ENCODE peak calls at places on chromosomes 11 and 22, in nine cellular contexts. A, G, D, U, C, L, H, B and V are unnamed samples.
A peak's percentile ranks its signal among the peaks of the same experiment; 100 is the strongest.

GRCh38 chr11:103091024-103091423 is 936 bp downstream of the DCUN1D5 start:
- DNase-seq in A (no peak), G (no peak), D (peak; percentile 21), U (peak; percentile 25), C (no peak), L (no peak), H (no peak), B (no peak), V (no peak)

GRCh38 chr11:115678942-115679341 is 174.7 kb upstream of the CADM1 start:
- DNase-seq in A (no peak), G (no peak), D (peak; percentile 56), U (no peak), C (no peak), L (no peak), H (no peak), B (peak; percentile 35), V (no peak)

GRCh38 chr11:64742940-64743590 is 877 bp downstream of the RASGRP2 start:
- DNase-seq in A (no peak), G (no peak), D (peak; percentile 53), U (peak; percentile 93), C (peak; percentile 94), L (peak; percentile 56), H (peak; percentile 91), B (peak; percentile 87), V (peak; percentile 84)

GRCh38 chr11:44030276-44030932 is 17.4 kb upstream of the ACCSL start:
- DNase-seq in A (no peak), G (no peak), D (no peak), U (no peak), C (peak; percentile 72), L (peak; percentile 59), H (no peak), B (no peak), V (peak; percentile 40)

GRCh38 chr22:37274380-37274862 is 7.9 kb upstream of the CYTH4 start:
- DNase-seq in A (no peak), G (no peak), D (no peak), U (no peak), C (peak; percentile 81), L (peak; percentile 49), H (no peak), B (peak; percentile 55), V (peak; percentile 29)

GRCh38 chr11:46588131-46588530 is 5.7 kb downstream of the AMBRA1 start:
- DNase-seq in A (no peak), G (no peak), D (no peak), U (no peak), C (no peak), L (no peak), H (no peak), B (no peak), V (no peak)

GRCh38 chr22:17145021-17145680 is 13.9 kb downstream of the HDHD5 start:
- DNase-seq in A (no peak), G (no peak), D (no peak), U (no peak), C (no peak), L (no peak), H (no peak), B (no peak), V (no peak)

GRCh38 chr22:46769706-46770105 is 7.3 kb downstream of the TBC1D22A start:
- DNase-seq in A (no peak), G (no peak), D (no peak), U (no peak), C (peak; percentile 49), L (no peak), H (no peak), B (no peak), V (no peak)

GRCh38 chr11:4418403-4418802 is 24.9 kb upstream of the TRIM21 start:
- DNase-seq in A (no peak), G (no peak), D (no peak), U (no peak), C (no peak), L (peak; percentile 78), H (no peak), B (no peak), V (no peak)

GRCh38 chr11:113160652-113161051 is 153.7 kb upstream of the TTC12 start:
- DNase-seq in A (no peak), G (no peak), D (no peak), U (no peak), C (no peak), L (no peak), H (no peak), B (no peak), V (no peak)

GRCh38 chr11:113163291-113164030 is 150.9 kb upstream of the TTC12 start:
- DNase-seq in A (no peak), G (no peak), D (no peak), U (no peak), C (peak; percentile 66), L (no peak), H (no peak), B (no peak), V (no peak)

GRCh38 chr11:113161671-113162589 is 152.5 kb upstream of the TTC12 start:
- DNase-seq in A (no peak), G (no peak), D (no peak), U (no peak), C (no peak), L (no peak), H (no peak), B (no peak), V (no peak)

GRCh38 chr11:113159967-113160621 is 154.3 kb upstream of the TTC12 start:
- DNase-seq in A (no peak), G (no peak), D (no peak), U (no peak), C (no peak), L (no peak), H (no peak), B (no peak), V (no peak)

DNA sequence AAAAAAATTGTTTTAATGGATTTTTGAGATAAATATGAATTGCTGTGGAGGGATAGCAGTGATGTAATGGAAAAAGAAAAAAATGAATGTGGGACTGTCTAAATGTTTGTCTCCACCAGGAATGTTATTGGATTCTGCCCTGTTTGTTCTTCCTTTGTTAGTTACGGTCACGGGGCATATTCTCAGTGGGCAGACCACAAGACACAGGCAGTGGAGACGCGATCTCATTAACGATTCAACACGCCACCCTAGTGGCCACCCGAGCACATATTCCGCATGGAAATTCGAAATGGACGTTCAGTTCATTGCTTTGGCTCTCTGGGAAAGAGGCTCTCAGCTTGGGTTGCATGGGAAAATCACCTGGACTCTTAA is 151.8 kb upstream of the TTC12 start:
- DNase-seq in A (no peak), G (no peak), D (no peak), U (no peak), C (peak; percentile 65), L (no peak), H (peak; percentile 16), B (no peak), V (no peak)
- H3K27ac ChIP-seq in A (no peak overlapping the region), G (peak overlapping the region; percentile 42), D (no peak overlapping the region), U (peak overlapping the region; percentile 89), C (peak overlapping the region; percentile 3), L (no peak overlapping the region), H (no peak overlapping the region), B (no peak overlapping the region), V (no peak overlapping the region)

DNA sequence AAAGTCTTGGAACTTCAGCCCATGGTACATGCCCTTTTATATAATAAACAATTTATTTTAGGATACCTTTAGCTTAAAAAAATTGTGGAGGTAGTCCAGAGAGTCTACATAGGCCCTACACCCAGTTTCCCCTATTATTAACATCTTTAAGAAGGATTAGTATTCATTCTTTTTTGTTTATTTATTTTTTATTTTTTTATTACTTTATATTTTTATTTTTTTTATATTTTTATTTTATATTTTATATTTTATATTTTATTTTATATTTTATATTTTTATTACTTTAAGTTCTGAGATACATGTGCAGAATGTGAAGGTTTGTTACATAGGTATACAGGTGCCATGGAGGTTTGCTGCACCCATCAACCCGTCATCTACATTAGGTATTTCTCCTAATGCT is 15.9 kb upstream of the ABTB2 start:
- DNase-seq in A (no peak), G (no peak), D (no peak), U (no peak), C (no peak), L (no peak), H (no peak), B (no peak), V (no peak)
- H3K27ac ChIP-seq in A (no peak overlapping the region), G (no peak overlapping the region), D (no peak overlapping the region), U (no peak overlapping the region), C (no peak overlapping the region), L (no peak overlapping the region), H (no peak overlapping the region), B (no peak overlapping the region), V (no peak overlapping the region)

DNA sequence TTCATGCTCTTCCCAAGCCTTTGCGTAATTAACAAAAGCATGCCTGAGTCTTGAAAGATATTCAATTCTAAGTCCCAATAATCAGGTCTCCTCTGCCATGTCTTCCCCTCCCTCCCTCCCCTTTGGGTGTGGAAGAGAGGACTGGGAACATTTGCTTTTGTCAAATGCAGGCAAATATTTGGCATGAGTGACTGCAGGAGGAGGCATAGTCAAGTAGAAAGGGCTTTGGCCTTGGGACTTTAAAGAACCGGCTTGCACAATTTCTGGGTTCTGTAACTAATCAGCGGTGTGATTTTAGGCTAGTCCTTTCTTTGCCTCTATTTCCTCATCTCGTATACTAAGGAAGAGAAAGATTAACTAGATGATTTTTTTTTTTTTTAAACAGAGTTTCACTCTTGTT is 59.5 kb downstream of the SCN3B start:
- DNase-seq in A (no peak), G (no peak), D (no peak), U (no peak), C (no peak), L (no peak), H (no peak), B (no peak), V (no peak)
- H3K27ac ChIP-seq in A (no peak overlapping the region), G (no peak overlapping the region), D (no peak overlapping the region), U (no peak overlapping the region), C (no peak overlapping the region), L (no peak overlapping the region), H (no peak overlapping the region), B (no peak overlapping the region), V (no peak overlapping the region)

GRCh38 chr22:39529487-39529851 is 3.1 kb downstream of the RPS19BP1 start:
- DNase-seq in A (no peak), G (no peak), D (no peak), U (no peak), C (no peak), L (no peak), H (no peak), B (no peak), V (no peak)
- H3K27ac ChIP-seq in A (peak overlapping the region; percentile 96), G (no peak overlapping the region), D (no peak overlapping the region), U (no peak overlapping the region), C (no peak overlapping the region), L (peak overlapping the region; percentile 41), H (peak overlapping the region; percentile 15), B (peak overlapping the region; percentile 72), V (peak overlapping the region; percentile 17)

DNA sequence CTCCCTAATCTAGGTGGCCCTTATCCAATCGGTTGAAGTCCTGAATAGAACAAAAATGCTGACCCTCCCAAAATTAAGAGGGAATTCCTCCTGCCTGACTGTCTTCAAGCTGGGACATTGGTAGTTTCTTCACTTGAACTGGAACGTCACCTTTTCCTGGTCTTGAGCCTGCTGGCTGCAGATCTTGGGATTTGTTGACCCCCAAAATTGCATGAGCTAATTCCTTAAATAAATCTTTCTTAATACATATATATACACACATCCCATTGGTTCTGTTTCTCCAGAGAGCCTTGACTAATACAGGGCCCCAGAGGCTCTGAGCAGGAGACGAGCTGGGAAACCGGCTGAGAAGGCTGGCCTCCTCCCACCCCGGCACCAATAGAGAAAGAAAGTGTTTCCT is 46.2 kb downstream of the TRIM29 start:
- DNase-seq in A (no peak), G (no peak), D (no peak), U (no peak), C (no peak), L (no peak), H (no peak), B (no peak), V (no peak)
- H3K27ac ChIP-seq in A (no peak overlapping the region), G (peak overlapping the region; percentile 96), D (no peak overlapping the region), U (no peak overlapping the region), C (no peak overlapping the region), L (no peak overlapping the region), H (no peak overlapping the region), B (no peak overlapping the region), V (no peak overlapping the region)